ENCODE peak calls at places on chromosomes 12 and 14, in five cellular contexts. P is lower leg skin, H is uterus, M is COR-L47, O is caudate nucleus. Y is an unnamed sample.
A peak's percentile ranks its signal among the peaks of the same experiment; 100 is the strongest.

GRCh38 chr12:94973202-94973601 is 30.3 kb downstream of the NDUFA12 start:
- DNase-seq in O (no peak), M (no peak), H (no peak), P (no peak), Y (no peak)

GRCh38 chr12:129564768-129565167 is 339.1 kb downstream of the TMEM132D start:
- DNase-seq in P (no peak), O (no peak), H (no peak), M (no peak), Y (no peak)

GRCh38 chr14:55038708-55039107 is 11.7 kb downstream of the SOCS4 start:
- DNase-seq in O (no peak), M (no peak), P (no peak), H (no peak), Y (no peak)

GRCh38 chr12:125773033-125773432 is 707.8 kb downstream of the AACS start:
- DNase-seq in M (peak; percentile 8), P (no peak), H (no peak), O (peak; percentile 0), Y (no peak)

GRCh38 chr12:44827832-44828438 is 48.2 kb downstream of the NELL2 start:
- DNase-seq in O (no peak), M (no peak), P (no peak), H (no peak), Y (no peak)

GRCh38 chr14:21521526-21521925 is 4.6 kb downstream of the SALL2 start:
- DNase-seq in O (no peak), M (no peak), H (no peak), P (no peak), Y (no peak)

GRCh38 chr12:8590842-8591545 is 21.7 kb downstream of the AICDA start:
- DNase-seq in M (no peak), O (no peak), H (no peak), P (peak; percentile 60), Y (peak; percentile 76)

GRCh38 chr14:97185186-97185585 is 388.0 kb downstream of the VRK1 start:
- DNase-seq in H (no peak), P (no peak), O (no peak), M (peak; percentile 18), Y (no peak)

GRCh38 chr12:65937181-65937641 is 112.9 kb downstream of the HMGA2 start:
- DNase-seq in O (no peak), H (no peak), P (no peak), M (no peak), Y (no peak)

GRCh38 chr14:52059614-52060013 is 9.2 kb downstream of the NID2 start:
- DNase-seq in O (no peak), H (no peak), P (no peak), M (no peak), Y (no peak)

GRCh38 chr12:14629832-14630688 is 62.4 kb upstream of the PLBD1 start:
- DNase-seq in P (peak; percentile 92), H (peak; percentile 75), O (peak; percentile 35), M (peak; percentile 38), Y (peak; percentile 22)

GRCh38 chr12:52942056-52942913 is 6.6 kb upstream of the KRT18 start:
- DNase-seq in H (no peak), M (no peak), P (no peak), O (no peak), Y (no peak)

GRCh38 chr14:104650057-104650980 is 39.1 kb upstream of the INF2 start:
- DNase-seq in P (peak; percentile 92), H (peak; percentile 66), O (peak; percentile 47), M (peak; percentile 64), Y (no peak)

GRCh38 chr12:88185988-88186387 is 43.9 kb downstream of the TMTC3 start:
- DNase-seq in M (no peak), O (no peak), H (no peak), P (no peak), Y (no peak)

GRCh38 chr12:101925352-101925751 is 48.0 kb downstream of the DRAM1 start:
- DNase-seq in O (no peak), P (peak; percentile 92), M (no peak), H (peak; percentile 74), Y (peak; percentile 23)

GRCh38 chr14:75430106-75430505 is 2.3 kb downstream of the JDP2 start:
- DNase-seq in M (no peak), P (peak; percentile 94), H (peak; percentile 62), O (peak; percentile 41), Y (no peak)

GRCh38 chr14:61934385-61934784 is 172.2 kb downstream of the SNAPC1 start:
- DNase-seq in P (no peak), O (no peak), H (no peak), M (no peak), Y (no peak)

GRCh38 chr12:11795192-11795909 is 145.9 kb downstream of the ETV6 start:
- DNase-seq in O (no peak), H (no peak), P (no peak), M (no peak), Y (no peak)

GRCh38 chr14:39229222-39229543 is 4.5 kb upstream of the MIA2 start:
- DNase-seq in P (no peak), H (no peak), M (no peak), O (no peak), Y (no peak)

GRCh38 chr14:81172353-81172752 is 48.4 kb downstream of the GTF2A1 start:
- DNase-seq in O (no peak), M (no peak), P (no peak), H (no peak), Y (no peak)

GRCh38 chr14:24837280-24838046 is 203.5 kb upstream of the GZMB start:
- DNase-seq in H (no peak), M (no peak), P (no peak), O (no peak), Y (no peak)

GRCh38 chr12:70255311-70255710 is 12.1 kb downstream of the CNOT2 start:
- DNase-seq in M (no peak), H (no peak), P (no peak), O (no peak), Y (no peak)

GRCh38 chr12:116123511-116124258 is 153.8 kb downstream of the MED13L start:
- DNase-seq in P (no peak), M (peak; percentile 73), O (peak; percentile 57), H (no peak), Y (peak; percentile 26)

GRCh38 chr12:52207895-52208294 is 16.1 kb upstream of the KRT80 start:
- DNase-seq in O (no peak), H (no peak), P (peak; percentile 95), M (peak; percentile 96), Y (no peak)

GRCh38 chr12:111412007-111412829 is 6.5 kb downstream of the SH2B3 start:
- DNase-seq in H (no peak), M (peak; percentile 82), P (no peak), O (no peak), Y (no peak)

GRCh38 chr12:91154131-91154530 is 28.5 kb downstream of the DCN start:
- DNase-seq in P (no peak), H (no peak), O (no peak), M (no peak), Y (no peak)

GRCh38 chr12:52926596-52927241 is 21.8 kb upstream of the KRT8 start:
- DNase-seq in P (no peak), H (no peak), M (no peak), O (no peak), Y (no peak)

GRCh38 chr14:41130274-41130673 is 476.4 kb upstream of the LRFN5 start:
- DNase-seq in H (no peak), O (no peak), P (no peak), M (no peak), Y (no peak)

GRCh38 chr12:96132819-96133218 is 61.4 kb upstream of the ELK3 start:
- DNase-seq in P (no peak), O (no peak), H (no peak), M (peak; percentile 12), Y (no peak)

GRCh38 chr14:92676448-92677086 is 71.9 kb downstream of the LGMN start:
- DNase-seq in O (no peak), P (no peak), M (no peak), H (peak; percentile 9), Y (no peak)

GRCh38 chr12:101906226-101906625 is 28.8 kb downstream of the DRAM1 start:
- DNase-seq in H (no peak), M (no peak), O (no peak), P (no peak), Y (no peak)

GRCh38 chr12:46267618-46268348 is 1.1 kb downstream of the SLC38A1 start:
- DNase-seq in O (peak; percentile 58), M (no peak), H (peak; percentile 25), P (peak; percentile 88), Y (no peak)

GRCh38 chr14:72645706-72646105 is 248.2 kb downstream of the DPF3 start:
- DNase-seq in H (no peak), O (no peak), M (no peak), P (no peak), Y (no peak)

GRCh38 chr12:128661216-128661550 is 162.6 kb downstream of the SLC15A4 start:
- DNase-seq in H (peak; percentile 29), M (no peak), O (no peak), P (no peak), Y (no peak)

GRCh38 chr14:21860172-21860571 is 186.6 kb upstream of the OR4E1 start:
- DNase-seq in M (no peak), H (no peak), O (no peak), P (no peak), Y (no peak)

Y was measured in SIG-M5.